ENCODE peak calls at places on chromosome 9, in nine cellular contexts. V is upper lobe of right lung, W is heart left ventricle, O is mucosa of descending colon, I is kidney, J is hepatocyte, C is lung, B is A549, T is spleen. S is an unnamed sample.

GRCh38 chr9:95399261-95399660 is 81.8 kb upstream of the FANCC start:
- DNase-seq in O (no peak), I (no peak), J (no peak), W (no peak), T (no peak), C (no peak), B (no peak), V (no peak), S (no peak)

GRCh38 chr9:89374176-89374575 is 55.9 kb downstream of the SECISBP2 start:
- DNase-seq in T (no peak), J (no peak), B (no peak), W (no peak), O (no peak), I (no peak), V (no peak), C (no peak), S (no peak)

GRCh38 chr9:72527801-72528195 is 6.4 kb downstream of the TMC1 start:
- DNase-seq in B (no peak), O (no peak), I (no peak), C (no peak), W (no peak), J (no peak), T (no peak), V (no peak), S (no peak)

GRCh38 chr9:131674425-131675421 is 65.2 kb downstream of the RAPGEF1 start:
- DNase-seq in J (no peak), O (no peak), C (no peak), I (peak; percentile 87), W (peak; percentile 68), V (no peak), T (peak; percentile 78), B (no peak), S (no peak)

GRCh38 chr9:114452219-114453169 is 52.8 kb downstream of the WHRN start:
- DNase-seq in I (peak; percentile 61), W (no peak), O (peak; percentile 66), V (peak; percentile 62), J (no peak), B (no peak), C (no peak), T (no peak), S (no peak)

GRCh38 chr9:131840220-131840619 is 100.3 kb upstream of the RAPGEF1 start:
- DNase-seq in O (no peak), W (peak; percentile 14), B (no peak), V (no peak), I (no peak), J (no peak), T (no peak), C (no peak), S (no peak)

GRCh38 chr9:1005043-1005667 is 28.7 kb downstream of the DMRT3 start:
- DNase-seq in B (peak; percentile 25), T (no peak), W (no peak), I (no peak), J (peak; percentile 74), O (no peak), C (no peak), V (no peak), S (no peak)

GRCh38 chr9:101530076-101530711 is 3.5 kb upstream of the RNF20 start:
- DNase-seq in O (peak; percentile 50), B (peak; percentile 69), T (no peak), W (no peak), C (peak; percentile 71), J (peak; percentile 85), I (no peak), V (no peak), S (peak; percentile 62)

GRCh38 chr9:85290019-85290418 is 451.7 kb downstream of the AGTPBP1 start:
- DNase-seq in O (no peak), C (no peak), I (no peak), J (no peak), B (no peak), T (no peak), W (no peak), V (no peak), S (no peak)

GRCh38 chr9:124206391-124206790 is 51.4 kb upstream of the NEK6 start:
- DNase-seq in B (no peak), W (no peak), J (no peak), T (no peak), C (no peak), V (no peak), I (no peak), O (no peak), S (no peak)

GRCh38 chr9:93724852-93725251 is 148.5 kb downstream of the PHF2 start:
- DNase-seq in J (no peak), W (no peak), C (no peak), V (no peak), B (no peak), I (no peak), T (no peak), O (no peak), S (no peak)

GRCh38 chr9:89461302-89461701 is 36.6 kb downstream of the SEMA4D start:
- DNase-seq in C (no peak), I (no peak), O (no peak), B (no peak), J (no peak), V (peak; percentile 29), T (no peak), W (no peak), S (no peak)

GRCh38 chr9:72749276-72749675 is 203.6 kb downstream of the ALDH1A1 start:
- DNase-seq in I (no peak), O (peak; percentile 37), V (no peak), C (no peak), J (peak; percentile 32), T (no peak), W (no peak), B (no peak), S (no peak)

GRCh38 chr9:93962561-93963440 is 7.6 kb upstream of the BARX1 start:
- DNase-seq in W (peak; percentile 82), V (peak; percentile 86), C (peak; percentile 86), B (peak; percentile 78), O (peak; percentile 79), J (peak; percentile 95), I (peak; percentile 89), T (peak; percentile 91), S (peak; percentile 80)

GRCh38 chr9:93590609-93591234 is 14.3 kb downstream of the PHF2 start:
- DNase-seq in B (no peak), J (no peak), T (no peak), O (no peak), W (no peak), V (no peak), C (peak; percentile 27), I (no peak), S (no peak)

DNA sequence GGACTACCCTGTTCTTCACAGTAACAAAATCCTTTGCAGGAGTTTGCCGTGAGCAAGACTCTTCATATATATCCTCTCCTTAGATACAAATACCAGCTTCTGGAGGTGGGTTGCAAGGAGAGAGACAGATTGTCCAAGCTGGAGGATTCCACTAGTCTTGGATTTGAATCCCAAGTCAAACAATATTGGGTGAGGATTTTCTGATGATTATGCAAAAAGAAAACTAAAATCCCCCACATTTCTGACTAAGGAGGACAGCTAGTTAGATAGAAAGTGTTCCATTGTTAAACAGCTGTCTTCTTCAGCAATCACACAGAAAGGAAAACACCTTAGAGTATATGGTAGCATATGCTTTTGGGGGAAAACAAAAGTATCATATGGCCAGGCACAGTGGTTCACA is 54.2 kb downstream of the KLF4 start:
- DNase-seq in O (no peak), W (no peak), V (no peak), C (no peak), J (no peak), T (no peak), I (no peak), B (no peak), S (no peak)
- H3K4me1 ChIP-seq in O (no peaks in the 10 kb centered on the region), W (no peaks in the 10 kb centered on the region), V (no peaks in the 10 kb centered on the region), C (peaks cover 5% of the 10 kb centered on the region), J (peaks cover 5% of the 10 kb centered on the region), T (no peaks in the 10 kb centered on the region), I (no peaks in the 10 kb centered on the region), B (peaks cover 7% of the 10 kb centered on the region), S (no peaks in the 10 kb centered on the region)

DNA sequence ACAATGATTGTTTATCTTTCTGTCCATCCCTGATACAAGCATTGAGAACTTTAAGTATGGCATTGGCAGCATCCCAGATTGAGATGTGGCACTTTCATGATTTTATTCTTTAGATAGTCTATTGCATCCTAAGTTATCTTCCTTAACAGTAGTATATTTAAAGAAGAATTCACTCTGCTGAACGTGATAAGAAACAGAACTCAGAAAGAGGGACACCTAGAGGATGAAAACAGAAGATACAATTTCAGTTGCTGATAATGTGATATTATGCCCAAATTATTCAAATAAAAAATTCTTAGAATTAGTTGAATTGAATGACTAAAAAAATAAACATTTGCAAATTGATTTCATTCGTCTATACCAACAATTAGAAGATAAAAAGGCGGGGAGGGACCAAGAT is 218.1 kb upstream of the DMRTA1 start:
- DNase-seq in B (no peak), V (no peak), C (no peak), O (no peak), T (no peak), J (no peak), I (no peak), W (no peak), S (no peak)
- TF ChIP-seq CTCF in B (no peak), V (peak; percentile 35), C (no peak), O (no peak), T (no peak), J (peak; percentile 42), I (no peak), W (no peak), S (no peak)

DNA sequence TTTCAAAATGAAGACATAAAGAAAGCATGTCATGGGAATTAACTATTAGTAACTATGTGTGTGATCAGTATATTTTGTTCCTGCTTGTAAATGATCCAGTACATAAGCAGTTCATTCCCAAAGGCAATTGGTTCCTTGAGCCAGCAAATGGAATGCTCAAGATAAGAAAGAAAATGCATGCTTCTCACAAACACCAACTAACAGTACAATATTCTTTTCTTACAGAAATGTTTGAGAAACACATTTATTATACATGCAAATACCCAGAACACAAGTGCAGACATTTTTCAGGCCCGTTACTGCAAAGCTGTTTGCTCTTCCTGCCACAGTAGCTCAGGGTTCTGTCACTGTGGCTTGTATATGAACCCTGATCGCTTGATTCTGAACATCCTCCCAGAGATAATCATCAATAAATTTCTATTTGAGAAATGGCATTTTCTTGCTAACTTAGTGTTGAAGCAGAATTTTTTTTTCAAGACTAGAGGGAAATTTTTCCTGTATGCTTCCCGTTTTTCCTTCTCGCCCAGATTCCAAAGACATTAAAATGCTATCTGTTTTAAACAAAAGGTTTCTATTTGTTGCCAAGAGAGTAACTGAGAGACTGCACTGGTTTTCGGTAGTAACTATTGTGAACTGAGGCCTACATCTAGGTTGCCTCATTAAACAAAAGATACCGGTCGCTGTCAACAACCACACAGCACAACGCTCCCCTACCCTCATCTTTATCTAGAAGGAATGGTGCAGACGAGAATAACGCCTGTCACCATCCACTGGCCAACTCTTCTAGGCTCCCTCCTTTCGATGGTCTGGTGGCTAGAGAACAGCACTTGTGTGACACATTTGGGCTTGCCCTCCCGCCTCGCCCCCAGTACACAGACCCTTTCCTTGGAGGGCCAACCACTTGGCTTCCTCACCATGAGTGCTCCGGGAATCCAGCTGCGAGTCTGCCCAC is 1.7 kb downstream of the GNAQ start:
- DNase-seq in B (peak; percentile 18), O (no peak), C (no peak), T (no peak), W (no peak), I (no peak), V (no peak), J (peak; percentile 17), S (peak; percentile 27)
- H3K4me1 ChIP-seq in B (peaks cover 55% of the 10 kb centered on the region), O (peaks cover 35% of the 10 kb centered on the region), C (no peaks in the 10 kb centered on the region), T (peaks cover 26% of the 10 kb centered on the region), W (peaks cover 28% of the 10 kb centered on the region), I (peaks cover 16% of the 10 kb centered on the region), V (peaks cover 45% of the 10 kb centered on the region), J (peaks cover 45% of the 10 kb centered on the region), S (peaks cover 3% of the 10 kb centered on the region)

DNA sequence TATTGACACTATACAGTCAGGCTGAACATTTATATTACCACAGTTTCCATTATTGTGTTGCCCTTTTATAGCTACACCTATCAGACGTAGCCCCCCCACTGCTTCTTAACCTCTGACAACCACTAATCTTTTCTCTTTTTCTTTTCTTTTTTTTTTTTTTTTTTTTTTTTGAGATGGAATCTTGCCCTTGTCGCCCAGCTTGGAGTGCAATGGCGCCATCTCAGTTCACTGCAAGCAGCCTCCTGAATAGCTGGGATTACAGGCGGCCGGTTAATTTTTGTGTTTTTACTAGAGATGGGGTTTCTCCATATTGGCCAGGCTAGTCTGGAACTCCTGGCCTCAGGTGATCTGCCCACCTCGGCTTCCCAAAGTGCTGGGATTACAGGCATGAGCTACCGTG is 75.4 kb downstream of the UHRF2 start:
- DNase-seq in C (no peak), O (no peak), W (no peak), V (no peak), J (no peak), B (no peak), I (no peak), T (no peak), S (no peak)
- TF ChIP-seq CTCF in C (no peak), O (no peak), W (no peak), V (no peak), J (no peak), B (no peak), I (no peak), T (no peak), S (no peak)

S was measured in uterus.